ENCODE peak calls at places on chromosomes 12 and 14, in six cellular contexts. A is GM12865; V is stimulated activated naive CD4-positive, alpha-beta T cell; E is vagina; I is activated CD8-positive, alpha-beta memory T cell treated with anti-CD3 and anti-CD28 coated beads for 4 hours; M is astrocyte of the hippocampus. K is an unnamed sample.

GRCh38 chr14:50932592-50933500 is 11.4 kb downstream of the PYGL start:
- DNase-seq in E (no peak), M (peak; percentile 38), V (no peak), A (no peak), I (no peak), K (no peak)

GRCh38 chr12:49195734-49196133 is 6.9 kb upstream of the TUBA1A start:
- DNase-seq in V (no peak), E (no peak), I (no peak), M (no peak), A (no peak), K (no peak)

GRCh38 chr14:98227000-98227726 is 1044.8 kb downstream of the BCL11B start:
- DNase-seq in A (peak; percentile 98), V (peak; percentile 28), M (no peak), I (no peak), E (no peak), K (no peak)

GRCh38 chr12:12561305-12562015 is 1.2 kb downstream of the DUSP16 start:
- DNase-seq in A (peak; percentile 60), E (peak; percentile 92), I (peak; percentile 6), V (peak; percentile 90), M (peak; percentile 74), K (no peak)

GRCh38 chr12:30985814-30986452 is 59.4 kb downstream of the TSPAN11 start:
- DNase-seq in V (no peak), M (peak; percentile 81), A (peak; percentile 68), I (no peak), E (no peak), K (no peak)

GRCh38 chr14:106681161-106681955 is 1155.0 kb downstream of the TMEM121 start:
- DNase-seq in I (no peak), A (no peak), M (no peak), E (no peak), V (no peak), K (no peak)

GRCh38 chr14:104171029-104171697 is 32.8 kb downstream of the KIF26A start:
- DNase-seq in A (no peak), E (no peak), V (no peak), M (no peak), I (no peak), K (no peak)

GRCh38 chr12:26172478-26172877 is 22.9 kb upstream of the SSPN start:
- DNase-seq in I (no peak), M (no peak), V (no peak), A (no peak), E (no peak), K (no peak)

GRCh38 chr14:92973265-92973797 is 50.4 kb downstream of the CHGA start:
- DNase-seq in V (no peak), M (peak; percentile 59), A (peak; percentile 18), E (peak; percentile 96), I (no peak), K (peak; percentile 86)

GRCh38 chr12:31257784-31258183 is 68.2 kb downstream of the SINHCAF start:
- DNase-seq in E (no peak), M (no peak), V (no peak), I (no peak), A (no peak), K (no peak)

GRCh38 chr12:12272869-12273268 is 6.0 kb upstream of the LRP6 start:
- DNase-seq in V (no peak), A (no peak), I (no peak), E (no peak), M (peak; percentile 54), K (no peak)

GRCh38 chr14:30330452-30330851 is 228.5 kb upstream of the G2E3 start:
- DNase-seq in V (no peak), A (no peak), M (no peak), E (no peak), I (no peak), K (no peak)

GRCh38 chr12:76078748-76079147 is 5.7 kb downstream of the NAP1L1 start:
- DNase-seq in I (no peak), V (no peak), M (no peak), A (no peak), E (no peak), K (no peak)

GRCh38 chr12:11040162-11040561 is 9.0 kb upstream of the TAS2R31 start:
- DNase-seq in M (no peak), I (no peak), V (no peak), E (no peak), A (no peak), K (peak; percentile 8)

GRCh38 chr14:22939684-22940083 is 10.5 kb upstream of the PRMT5 start:
- DNase-seq in M (peak; percentile 42), A (no peak), V (no peak), E (no peak), I (no peak), K (peak; percentile 24)

GRCh38 chr14:88551936-88552565 is 2.8 kb downstream of the PTPN21 start:
- DNase-seq in E (no peak), V (peak; percentile 28), I (no peak), M (peak; percentile 41), A (no peak), K (no peak)

GRCh38 chr12:70660620-70661219 is 23.5 kb upstream of the PTPRB start:
- DNase-seq in I (no peak), M (peak; percentile 67), E (no peak), V (no peak), A (peak; percentile 4), K (peak; percentile 57)

GRCh38 chr12:111686574-111687105 is 787 bp downstream of the ACAD10 start:
- DNase-seq in M (no peak), V (no peak), E (no peak), I (no peak), A (peak; percentile 8), K (no peak)

GRCh38 chr14:74437654-74438053 is 11.6 kb upstream of the SYNDIG1L start:
- DNase-seq in E (no peak), A (no peak), V (no peak), I (no peak), M (peak; percentile 32), K (no peak)

GRCh38 chr14:80919622-80920021 is 21.9 kb downstream of the CEP128 start:
- DNase-seq in V (no peak), I (no peak), M (no peak), A (no peak), E (no peak), K (no peak)

K was measured in GM04503.